ENCODE peak calls at places on chromosomes 4 and X, in five cellular contexts. L, T, D, E and O are unnamed samples.
A peak's percentile ranks its signal among the peaks of the same experiment; 100 is the strongest.

GRCh38 chr4:1379351-1379781 is 26.9 kb downstream of the NKX1-1 start:
- DNase-seq in L (no peak), T (no peak), D (peak; percentile 63), E (no peak), O (peak; percentile 82)

GRCh38 chrX:28847423-28847822 is 260.2 kb downstream of the IL1RAPL1 start:
- DNase-seq in L (no peak), T (no peak), D (no peak), E (no peak), O (no peak)

GRCh38 chr4:165175879-165176278 is 31.5 kb upstream of the KLHL2 start:
- DNase-seq in L (no peak), T (no peak), D (no peak), E (no peak), O (no peak)

GRCh38 chr4:173192375-173193162 is 24.0 kb downstream of the GALNT7 start:
- DNase-seq in L (no peak), T (no peak), D (no peak), E (no peak), O (no peak)

GRCh38 chr4:17595471-17596005 is 18.5 kb downstream of the LAP3 start:
- DNase-seq in L (no peak), T (no peak), D (no peak), E (peak; percentile 15), O (no peak)

GRCh38 chr4:71009796-71010588 is 16.5 kb downstream of the DCK start:
- DNase-seq in L (peak; percentile 36), T (no peak), D (no peak), E (no peak), O (no peak)

GRCh38 chr4:30605616-30606015 is 114.6 kb upstream of the PCDH7 start:
- DNase-seq in L (no peak), T (no peak), D (no peak), E (no peak), O (no peak)

GRCh38 chr4:33323393-33323792 is 2603.2 kb downstream of the PCDH7 start:
- DNase-seq in L (no peak), T (no peak), D (no peak), E (no peak), O (no peak)

GRCh38 chr4:90030953-90031352 is 96.2 kb upstream of the CCSER1 start:
- DNase-seq in L (peak; percentile 47), T (no peak), D (no peak), E (no peak), O (no peak)

GRCh38 chr4:78567502-78568075 is 16.0 kb downstream of the ANXA3 start:
- DNase-seq in L (no peak), T (no peak), D (no peak), E (no peak), O (no peak)

GRCh38 chr4:123430031-123430430 is 33.4 kb downstream of the SPRY1 start:
- DNase-seq in L (no peak), T (no peak), D (no peak), E (no peak), O (no peak)

GRCh38 chr4:143405197-143405730 is 68.6 kb downstream of the GAB1 start:
- DNase-seq in L (no peak), T (no peak), D (no peak), E (no peak), O (no peak)

GRCh38 chrX:150146271-150146888 is 208.1 kb upstream of the EOLA2 start:
- DNase-seq in L (no peak), T (no peak), D (no peak), E (no peak), O (peak; percentile 43)

GRCh38 chr4:117001077-117001476 is 84.3 kb downstream of the TRAM1L1 start:
- DNase-seq in L (no peak), T (no peak), D (no peak), E (no peak), O (no peak)

GRCh38 chrX:100975212-100975611 is 5.7 kb downstream of the ARL13A start:
- DNase-seq in L (no peak), T (no peak), D (no peak), E (no peak), O (no peak)

GRCh38 chrX:47662144-47662657 is 3.2 kb upstream of the UXT start:
- DNase-seq in L (no peak), T (no peak), D (no peak), E (no peak), O (no peak)

GRCh38 chr4:155433636-155434360 is 57.0 kb upstream of the MAP9 start:
- DNase-seq in L (no peak), T (no peak), D (no peak), E (no peak), O (no peak)

GRCh38 chr4:183797041-183797444 is 108.1 kb upstream of the STOX2 start:
- DNase-seq in L (peak; percentile 38), T (no peak), D (peak; percentile 79), E (no peak), O (no peak)

GRCh38 chr4:56220261-56220660 is 167.0 kb downstream of the AASDH start:
- DNase-seq in L (no peak), T (no peak), D (no peak), E (no peak), O (no peak)

GRCh38 chr4:88965053-88965452 is 91.9 kb downstream of the FAM13A start:
- DNase-seq in L (no peak), T (no peak), D (no peak), E (no peak), O (no peak)

GRCh38 chrX:19655032-19655431 is 139.7 kb upstream of the MAP3K15 start:
- DNase-seq in L (no peak), T (no peak), D (no peak), E (no peak), O (no peak)

GRCh38 chr4:139817657-139818452 is 152.2 kb downstream of the MGST2 start:
- DNase-seq in L (no peak), T (no peak), D (no peak), E (no peak), O (no peak)

GRCh38 chrX:13492286-13492685 is 77.1 kb upstream of the EGFL6 start:
- DNase-seq in L (no peak), T (no peak), D (no peak), E (no peak), O (no peak)

GRCh38 chr4:185657191-185657590 is 121.9 kb upstream of the PDLIM3 start:
- DNase-seq in L (no peak), T (no peak), D (no peak), E (no peak), O (no peak)

GRCh38 chrX:132426695-132427281 is 62.0 kb downstream of the MBNL3 start:
- DNase-seq in L (no peak), T (no peak), D (no peak), E (no peak), O (no peak)

GRCh38 chr4:140186651-140187315 is 32.8 kb upstream of the MAML3 start:
- DNase-seq in L (no peak), T (no peak), D (no peak), E (no peak), O (no peak)

GRCh38 chr4:173490817-173491518 is 39.1 kb downstream of the HAND2 start:
- DNase-seq in L (no peak), T (no peak), D (no peak), E (no peak), O (no peak)